ENCODE peak calls at places on chromosomes 7 and 10, in six cellular contexts. P is stimulated activated CD4-positive, alpha-beta T cell treated with anti-CD3 and anti-CD28 coated beads, TNF-alpha, amount 100 ng/mL, for 1 hour; D is activated CD4-positive, alpha-beta T cell treated with anti-CD3 and anti-CD28 coated beads, Interleukin-2, amount 50 U/mL, for 1 hour; S is aorta; E is brain microvascular endothelial cell; C is naive thymus-derived CD4-positive, alpha-beta T cell. R is an unnamed sample.
A peak's percentile ranks its signal among the peaks of the same experiment; 100 is the strongest.

GRCh38 chr10:93352638-93353383 is 129.3 kb downstream of the MYOF start:
- DNase-seq in P (no peak), D (no peak), S (no peak), E (peak; percentile 47), C (peak; percentile 53), R (no peak)

GRCh38 chr10:61990761-61991135 is 89.2 kb downstream of the ARID5B start:
- DNase-seq in P (no peak), D (no peak), S (no peak), E (no peak), C (no peak), R (no peak)

GRCh38 chr10:34397324-34397723 is 417.8 kb downstream of the PARD3 start:
- DNase-seq in P (no peak), D (no peak), S (no peak), E (peak; percentile 39), C (no peak), R (no peak)

GRCh38 chr7:93551063-93551895 is 23.2 kb downstream of the CALCR start:
- DNase-seq in P (no peak), D (no peak), S (no peak), E (peak; percentile 37), C (no peak), R (peak; percentile 30)

GRCh38 chr7:147014596-147014995 is 898.0 kb downstream of the CNTNAP2 start:
- DNase-seq in P (no peak), D (no peak), S (no peak), E (no peak), C (no peak), R (no peak)

GRCh38 chr10:96501985-96502384 is 11.7 kb downstream of the TLL2 start:
- DNase-seq in P (no peak), D (no peak), S (no peak), E (no peak), C (no peak), R (no peak)

GRCh38 chr7:124171068-124171467 is 138.2 kb upstream of the TMEM229A start:
- DNase-seq in P (no peak), D (no peak), S (no peak), E (peak; percentile 7), C (no peak), R (peak; percentile 1)

GRCh38 chr7:391961-392524 is 102.1 kb downstream of the FOXL3 start:
- DNase-seq in P (no peak), D (no peak), S (no peak), E (no peak), C (no peak), R (no peak)

GRCh38 chr10:97335188-97335619 is 675 bp upstream of the FRAT2 start:
- DNase-seq in P (no peak), D (no peak), S (no peak), E (no peak), C (no peak), R (no peak)

GRCh38 chr7:44293561-44294324 is 31.7 kb downstream of the CAMK2B start:
- DNase-seq in P (no peak), D (no peak), S (peak; percentile 25), E (no peak), C (no peak), R (no peak)

GRCh38 chr7:28360739-28361138 is 51.6 kb upstream of the CREB5 start:
- DNase-seq in P (no peak), D (no peak), S (no peak), E (no peak), C (no peak), R (no peak)

GRCh38 chr10:30858499-30858898 is 173.2 kb downstream of the ZNF438 start:
- DNase-seq in P (no peak), D (no peak), S (no peak), E (no peak), C (no peak), R (no peak)

GRCh38 chr7:128937271-128937646 is 468 bp upstream of the IRF5 start:
- DNase-seq in P (no peak), D (no peak), S (no peak), E (no peak), C (no peak), R (no peak)

GRCh38 chr10:47047577-47048532 is 136.6 kb downstream of the PTPN20 start:
- DNase-seq in P (peak; percentile 79), D (peak; percentile 75), S (peak; percentile 87), E (peak; percentile 70), C (peak; percentile 70), R (peak; percentile 39)

R was measured in KG1.